ENCODE peak calls at places on chromosomes 3 and 15, in six cellular contexts. One of them, this sample, is unnamed. For H3K4me1, the result is how much of the 10 kb centered on the place peaks cover.

GRCh38 chr15:90774731-90775521 is 57.8 kb downstream of the BLM start:
- DNase-seq in psoas muscle: no peak
- DNase-seq in MM.1S: no peak
- DNase-seq in colonic mucosa: no peak
- DNase-seq in A673: no peak
- DNase-seq in iPS DF 6.9: no peak
- DNase-seq in this sample: no peak

GRCh38 chr3:76585794-76586392 is 454.0 kb upstream of the ROBO2 start:
- DNase-seq in psoas muscle: no peak
- DNase-seq in MM.1S: peak
- DNase-seq in colonic mucosa: no peak
- DNase-seq in A673: peak
- DNase-seq in iPS DF 6.9: no peak
- DNase-seq in this sample: no peak

GRCh38 chr3:48507256-48508061 is 3.5 kb upstream of the SHISA5 start:
- DNase-seq in psoas muscle: peak
- DNase-seq in MM.1S: peak
- DNase-seq in colonic mucosa: peak
- DNase-seq in A673: peak
- DNase-seq in iPS DF 6.9: peak
- DNase-seq in this sample: peak

GRCh38 chr15:38226867-38227266 is 25.8 kb upstream of the SPRED1 start:
- DNase-seq in psoas muscle: no peak
- DNase-seq in MM.1S: no peak
- DNase-seq in colonic mucosa: peak
- DNase-seq in A673: peak
- DNase-seq in iPS DF 6.9: no peak
- DNase-seq in this sample: no peak

GRCh38 chr3:69200384-69201068 is 78.1 kb upstream of the LMOD3 start:
- DNase-seq in psoas muscle: no peak
- DNase-seq in MM.1S: peak
- DNase-seq in colonic mucosa: peak
- DNase-seq in A673: no peak
- DNase-seq in iPS DF 6.9: no peak
- DNase-seq in this sample: no peak

GRCh38 chr3:35829499-35829898 is 190.2 kb downstream of the ARPP21 start:
- DNase-seq in psoas muscle: no peak
- DNase-seq in MM.1S: no peak
- DNase-seq in colonic mucosa: no peak
- DNase-seq in A673: no peak
- DNase-seq in iPS DF 6.9: no peak
- DNase-seq in this sample: no peak

GRCh38 chr15:70892002-70892911 is at the start of the genes LRRC49 and THAP10:
- DNase-seq in psoas muscle: peak
- DNase-seq in MM.1S: peak
- DNase-seq in colonic mucosa: peak
- DNase-seq in A673: peak
- DNase-seq in iPS DF 6.9: peak
- DNase-seq in this sample: peak

GRCh38 chr15:78618064-78618463 is 2.7 kb downstream of the CHRNA3 start:
- DNase-seq in psoas muscle: no peak
- DNase-seq in MM.1S: no peak
- DNase-seq in colonic mucosa: no peak
- DNase-seq in A673: no peak
- DNase-seq in iPS DF 6.9: no peak
- DNase-seq in this sample: no peak

GRCh38 chr3:62238003-62238402 is 135.3 kb downstream of the FEZF2 start:
- DNase-seq in psoas muscle: no peak
- DNase-seq in MM.1S: peak
- DNase-seq in colonic mucosa: no peak
- DNase-seq in A673: no peak
- DNase-seq in iPS DF 6.9: no peak
- DNase-seq in this sample: no peak

GRCh38 chr3:151216641-151217040 is 13.6 kb upstream of the GPR171 start:
- DNase-seq in psoas muscle: no peak
- DNase-seq in MM.1S: no peak
- DNase-seq in colonic mucosa: no peak
- DNase-seq in A673: no peak
- DNase-seq in iPS DF 6.9: no peak
- DNase-seq in this sample: no peak

GRCh38 chr15:97680606-97681220 is 279.8 kb upstream of the ARRDC4 start:
- DNase-seq in psoas muscle: no peak
- DNase-seq in MM.1S: no peak
- DNase-seq in colonic mucosa: peak
- DNase-seq in A673: no peak
- DNase-seq in iPS DF 6.9: no peak
- DNase-seq in this sample: no peak

GRCh38 chr3:17639257-17639656 is 103.2 kb downstream of the TBC1D5 start:
- DNase-seq in psoas muscle: no peak
- DNase-seq in MM.1S: no peak
- DNase-seq in colonic mucosa: no peak
- DNase-seq in A673: no peak
- DNase-seq in iPS DF 6.9: no peak
- DNase-seq in this sample: no peak

GRCh38 chr15:58165661-58166060 is 27.5 kb downstream of the AQP9 start:
- DNase-seq in psoas muscle: no peak
- DNase-seq in MM.1S: no peak
- DNase-seq in colonic mucosa: no peak
- DNase-seq in A673: no peak
- DNase-seq in iPS DF 6.9: no peak
- DNase-seq in this sample: peak

GRCh38 chr3:65836047-65836446 is 202.7 kb downstream of the MAGI1 start:
- DNase-seq in psoas muscle: no peak
- DNase-seq in MM.1S: no peak
- DNase-seq in colonic mucosa: no peak
- DNase-seq in A673: no peak
- DNase-seq in iPS DF 6.9: no peak
- DNase-seq in this sample: no peak

GRCh38 chr3:47428585-47429145 is 47.1 kb downstream of the SCAP start:
- DNase-seq in psoas muscle: peak
- DNase-seq in MM.1S: no peak
- DNase-seq in colonic mucosa: no peak
- DNase-seq in A673: no peak
- DNase-seq in iPS DF 6.9: no peak
- DNase-seq in this sample: no peak

GRCh38 chr3:25894101-25894500 is 104.2 kb downstream of the OXSM start:
- DNase-seq in psoas muscle: no peak
- DNase-seq in MM.1S: no peak
- DNase-seq in colonic mucosa: no peak
- DNase-seq in A673: no peak
- DNase-seq in iPS DF 6.9: no peak
- DNase-seq in this sample: no peak

GRCh38 chr15:27820722-27821121 is 278.4 kb downstream of the OCA2 start:
- DNase-seq in psoas muscle: no peak
- DNase-seq in MM.1S: no peak
- DNase-seq in colonic mucosa: no peak
- DNase-seq in A673: no peak
- DNase-seq in iPS DF 6.9: no peak
- DNase-seq in this sample: no peak

GRCh38 chr3:195868336-195868865 is 40.0 kb downstream of the TNK2 start:
- DNase-seq in psoas muscle: no peak
- DNase-seq in MM.1S: no peak
- DNase-seq in colonic mucosa: no peak
- DNase-seq in A673: no peak
- DNase-seq in iPS DF 6.9: no peak
- DNase-seq in this sample: peak

GRCh38 chr3:87260270-87260669 is 16.1 kb downstream of the POU1F1 start:
- DNase-seq in psoas muscle: no peak
- DNase-seq in MM.1S: peak
- DNase-seq in colonic mucosa: peak
- DNase-seq in A673: peak
- DNase-seq in iPS DF 6.9: no peak
- DNase-seq in this sample: no peak

GRCh38 chr3:195731356-195731960 is 10.7 kb downstream of the MUC20 start:
- DNase-seq in psoas muscle: no peak
- DNase-seq in MM.1S: no peak
- DNase-seq in colonic mucosa: no peak
- DNase-seq in A673: no peak
- DNase-seq in iPS DF 6.9: no peak
- DNase-seq in this sample: peak

GRCh38 chr3:122357828-122358617 is 25.0 kb downstream of the MIX23 start:
- DNase-seq in psoas muscle: no peak
- DNase-seq in MM.1S: no peak
- DNase-seq in colonic mucosa: no peak
- DNase-seq in A673: peak
- DNase-seq in iPS DF 6.9: no peak
- DNase-seq in this sample: no peak

GRCh38 chr3:141998674-141999290 is 122.3 kb downstream of the ATP1B3 start:
- DNase-seq in psoas muscle: no peak
- DNase-seq in MM.1S: peak
- DNase-seq in colonic mucosa: no peak
- DNase-seq in A673: peak
- DNase-seq in iPS DF 6.9: no peak
- DNase-seq in this sample: no peak

GRCh38 chr3:195221015-195221853 is 49.7 kb downstream of the XXYLT1 start:
- DNase-seq in psoas muscle: no peak
- DNase-seq in MM.1S: no peak
- DNase-seq in colonic mucosa: peak
- DNase-seq in A673: no peak
- DNase-seq in iPS DF 6.9: no peak
- DNase-seq in this sample: peak

GRCh38 chr3:160747437-160747836 is 8.6 kb upstream of the PPM1L start:
- DNase-seq in psoas muscle: no peak
- DNase-seq in MM.1S: no peak
- DNase-seq in colonic mucosa: no peak
- DNase-seq in A673: no peak
- DNase-seq in iPS DF 6.9: no peak
- DNase-seq in this sample: no peak

GRCh38 chr15:23734856-23735255 is 47.8 kb upstream of the NDN start:
- DNase-seq in psoas muscle: no peak
- DNase-seq in MM.1S: no peak
- DNase-seq in colonic mucosa: no peak
- DNase-seq in A673: no peak
- DNase-seq in iPS DF 6.9: no peak
- DNase-seq in this sample: no peak

GRCh38 chr3:4550957-4551754 is 58.0 kb downstream of the ITPR1 start:
- DNase-seq in psoas muscle: no peak
- DNase-seq in MM.1S: no peak
- DNase-seq in colonic mucosa: peak
- DNase-seq in A673: no peak
- DNase-seq in iPS DF 6.9: no peak
- DNase-seq in this sample: no peak

GRCh38 chr15:48967336-48967735 is 3.6 kb upstream of the SHC4 start:
- DNase-seq in psoas muscle: no peak
- DNase-seq in MM.1S: no peak
- DNase-seq in colonic mucosa: no peak
- DNase-seq in A673: no peak
- DNase-seq in iPS DF 6.9: no peak
- DNase-seq in this sample: no peak

GRCh38 chr3:30492581-30493192 is 113.7 kb upstream of the TGFBR2 start:
- DNase-seq in psoas muscle: no peak
- DNase-seq in MM.1S: no peak
- DNase-seq in colonic mucosa: no peak
- DNase-seq in A673: no peak
- DNase-seq in iPS DF 6.9: no peak
- DNase-seq in this sample: no peak

GRCh38 chr15:29268706-29269484 is 727 bp downstream of the NSMCE3 start:
- DNase-seq in psoas muscle: peak
- DNase-seq in MM.1S: peak
- DNase-seq in colonic mucosa: peak
- DNase-seq in A673: peak
- DNase-seq in iPS DF 6.9: no peak
- DNase-seq in this sample: peak

GRCh38 chr15:101091080-101092017 is 160.5 kb downstream of the CHSY1 start:
- DNase-seq in psoas muscle: no peak
- DNase-seq in MM.1S: no peak
- DNase-seq in colonic mucosa: no peak
- DNase-seq in A673: no peak
- DNase-seq in iPS DF 6.9: no peak
- DNase-seq in this sample: peak
- H3K4me3 ChIP-seq in psoas muscle: no peak
- H3K4me3 ChIP-seq in MM.1S: no peak
- H3K4me3 ChIP-seq in colonic mucosa: no peak
- H3K4me3 ChIP-seq in A673: no peak
- H3K4me3 ChIP-seq in iPS DF 6.9: no peak
- H3K4me3 ChIP-seq in this sample: no peak

DNA sequence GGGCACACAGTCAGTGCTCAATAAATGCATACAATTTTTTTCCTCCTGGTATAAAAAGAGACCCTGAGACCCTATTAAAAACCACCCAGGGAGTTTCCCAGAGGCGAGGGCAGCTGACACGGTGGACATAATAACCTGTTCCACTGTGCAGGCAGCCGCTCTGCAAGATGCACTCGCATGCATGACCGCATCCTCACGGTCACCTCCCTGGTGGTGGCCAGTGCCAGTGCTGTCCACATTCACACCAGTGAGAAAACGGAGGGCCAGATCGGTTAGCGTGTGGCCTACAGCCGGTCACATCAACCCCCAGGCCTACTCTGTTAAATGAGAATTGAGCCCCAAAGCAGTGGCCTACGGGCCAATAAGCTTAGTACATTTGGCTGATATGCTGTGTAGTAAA is 24.8 kb downstream of the SH3BP5 start:
- DNase-seq in psoas muscle: no peak
- DNase-seq in MM.1S: no peak
- DNase-seq in colonic mucosa: no peak
- DNase-seq in A673: no peak
- DNase-seq in iPS DF 6.9: no peak
- DNase-seq in this sample: no peak
- H3K4me1 ChIP-seq in psoas muscle: under half
- H3K4me1 ChIP-seq in MM.1S: under half
- H3K4me1 ChIP-seq in colonic mucosa: under half
- H3K4me1 ChIP-seq in A673: under half
- H3K4me1 ChIP-seq in iPS DF 6.9: under half
- H3K4me1 ChIP-seq in this sample: under half

DNA sequence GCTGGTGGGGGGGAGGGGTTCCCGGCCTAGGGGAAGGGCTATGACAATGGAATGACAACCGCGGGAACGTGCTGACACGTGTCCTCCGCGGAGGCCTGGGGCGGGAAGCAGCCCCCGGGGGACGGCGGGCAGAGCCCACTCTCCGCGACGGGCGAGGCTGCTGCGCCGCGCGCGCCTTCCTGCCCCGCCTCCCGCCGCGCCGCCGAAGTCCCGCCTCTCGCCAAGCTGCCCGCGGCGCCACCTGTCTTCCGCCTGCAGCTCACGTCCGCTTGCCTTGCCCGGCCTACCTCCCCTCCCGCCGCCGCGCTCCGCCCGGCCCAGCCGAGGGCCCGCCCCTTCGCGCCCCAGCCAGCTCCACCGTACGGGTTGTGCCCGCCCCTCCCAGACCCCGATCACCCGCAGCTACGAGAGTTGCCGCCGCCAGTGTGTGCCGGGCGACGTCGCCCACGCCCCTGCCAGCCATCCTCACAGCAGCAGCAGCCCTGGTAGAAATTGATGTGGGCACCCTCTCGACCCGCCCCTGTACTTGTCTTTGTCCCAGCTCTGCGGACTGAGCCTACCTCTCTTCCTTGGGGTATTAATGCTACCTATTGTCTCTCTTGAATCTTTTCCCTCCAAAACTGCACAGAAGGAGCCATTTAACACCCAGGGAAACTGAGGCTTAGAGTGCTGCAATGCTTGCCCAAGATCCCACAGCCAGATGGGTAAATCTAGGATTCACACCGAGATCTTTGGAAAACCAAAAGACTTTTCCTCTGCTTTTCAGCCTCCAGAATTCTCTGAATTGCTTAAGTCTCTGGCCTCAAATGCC is at the start of gene PARP16:
- DNase-seq in psoas muscle: peak
- DNase-seq in MM.1S: peak
- DNase-seq in colonic mucosa: peak
- DNase-seq in A673: peak
- DNase-seq in iPS DF 6.9: peak
- DNase-seq in this sample: peak
- H3K27ac ChIP-seq in psoas muscle: peak
- H3K27ac ChIP-seq in MM.1S: peak
- H3K27ac ChIP-seq in colonic mucosa: peak
- H3K27ac ChIP-seq in A673: peak
- H3K27ac ChIP-seq in iPS DF 6.9: no peak
- H3K27ac ChIP-seq in this sample: peak

GRCh38 chr3:32470362-32470761 is 32.3 kb downstream of the CMTM6 start:
- DNase-seq in psoas muscle: no peak
- DNase-seq in MM.1S: no peak
- DNase-seq in colonic mucosa: no peak
- DNase-seq in A673: no peak
- DNase-seq in iPS DF 6.9: no peak
- DNase-seq in this sample: no peak
- H3K4me3 ChIP-seq in psoas muscle: no peak
- H3K4me3 ChIP-seq in MM.1S: no peak
- H3K4me3 ChIP-seq in colonic mucosa: no peak
- H3K4me3 ChIP-seq in A673: no peak
- H3K4me3 ChIP-seq in iPS DF 6.9: no peak
- H3K4me3 ChIP-seq in this sample: no peak